ENCODE peak calls at places on chromosomes 13 and 19, in ten cellular contexts. C is activated naive CD8-positive, alpha-beta T cell treated with anti-CD3 and anti-CD28 coated beads for 36 hours; H is stimulated activated CD4-positive, alpha-beta T cell treated with anti-CD3 and anti-CD28 coated beads, Interleukin-1b, Interleukin-23, amount 100 ng/mL, for 24 hours; K is stimulated activated effector memory CD8-positive, alpha-beta T cell treated with anti-CD3 and anti-CD28 coated beads, Interleukin-12 subunit alpha, Interleukin-12 subunit beta, amount 100 ng/mL, for 72 hours; J is kidney glomerular epithelial cell; X is activated T-cell treated with anti-CD3 and anti-CD28 coated beads for 48 hours; P is right lobe of liver; E is osteocyte; Q is T-helper 2 cell treated with Interferon-gamma antibody and Interleukin-4, amounts not matched to agents 5 μg/mL and 100 μg/mL, for 36 hours; O is AG04450. G is an unnamed sample.

GRCh38 chr19:2582984-2583956 is 107.3 kb downstream of the GADD45B start:
- DNase-seq in C (no peak), H (no peak), K (no peak), J (no peak), X (no peak), P (no peak), E (no peak), Q (no peak), O (no peak), G (no peak)

GRCh38 chr19:17879466-17879865 is 7.7 kb downstream of the SLC5A5 start:
- DNase-seq in C (no peak), H (no peak), K (no peak), J (no peak), X (no peak), P (no peak), E (no peak), Q (no peak), O (no peak), G (no peak)

GRCh38 chr19:16739546-16739945 is 19.9 kb downstream of the NWD1 start:
- DNase-seq in C (no peak), H (no peak), K (no peak), J (no peak), X (no peak), P (no peak), E (no peak), Q (no peak), O (no peak), G (no peak)

GRCh38 chr19:11203194-11204075 is 6.1 kb upstream of the KANK2 start:
- DNase-seq in C (peak), H (peak), K (no peak), J (peak), X (peak), P (peak), E (peak), Q (no peak), O (peak), G (no peak)

GRCh38 chr13:41716236-41716635 is 244.7 kb downstream of the VWA8 start:
- DNase-seq in C (no peak), H (no peak), K (no peak), J (no peak), X (no peak), P (no peak), E (no peak), Q (no peak), O (no peak), G (no peak)

GRCh38 chr13:93146584-93147292 is 79.9 kb upstream of the GPC6 start:
- DNase-seq in C (no peak), H (no peak), K (no peak), J (peak), X (no peak), P (no peak), E (no peak), Q (no peak), O (peak), G (peak)

GRCh38 chr13:79919109-79919508 is 421.8 kb downstream of the SPRY2 start:
- DNase-seq in C (no peak), H (no peak), K (no peak), J (no peak), X (no peak), P (no peak), E (no peak), Q (no peak), O (no peak), G (no peak)

GRCh38 chr13:23752111-23753001 is 136.8 kb downstream of the MIPEP start:
- DNase-seq in C (no peak), H (no peak), K (no peak), J (no peak), X (no peak), P (no peak), E (no peak), Q (no peak), O (peak), G (no peak)

GRCh38 chr13:98349731-98350305 is 172.7 kb upstream of the RNF113B start:
- DNase-seq in C (no peak), H (no peak), K (no peak), J (no peak), X (no peak), P (peak), E (peak), Q (no peak), O (no peak), G (no peak)

GRCh38 chr13:40221460-40222201 is 444.8 kb downstream of the FOXO1 start:
- DNase-seq in C (peak), H (peak), K (no peak), J (peak), X (no peak), P (no peak), E (no peak), Q (peak), O (no peak), G (peak)

GRCh38 chr13:104979281-104979680 is 1556.2 kb downstream of the EFNB2 start:
- DNase-seq in C (no peak), H (no peak), K (no peak), J (no peak), X (no peak), P (no peak), E (no peak), Q (no peak), O (no peak), G (no peak)

GRCh38 chr19:35790981-35791813 is 15.8 kb downstream of the ARHGAP33 start:
- DNase-seq in C (no peak), H (no peak), K (no peak), J (no peak), X (no peak), P (no peak), E (no peak), Q (no peak), O (no peak), G (no peak)

GRCh38 chr13:94342436-94343242 is 136.8 kb downstream of the DCT start:
- DNase-seq in C (no peak), H (no peak), K (no peak), J (no peak), X (no peak), P (no peak), E (no peak), Q (no peak), O (no peak), G (no peak)

GRCh38 chr19:58305065-58305931 is at the start of gene ERVK3-1:
- DNase-seq in C (peak), H (peak), K (peak), J (peak), X (peak), P (peak), E (peak), Q (peak), O (peak), G (peak)

GRCh38 chr13:112680741-112681360 is 9.0 kb upstream of the ATP11A start:
- DNase-seq in C (no peak), H (no peak), K (no peak), J (no peak), X (no peak), P (no peak), E (no peak), Q (no peak), O (no peak), G (no peak)

GRCh38 chr19:3544054-3544376 is 5.0 kb downstream of the TEKTIP1 start:
- DNase-seq in C (no peak), H (no peak), K (no peak), J (no peak), X (no peak), P (no peak), E (no peak), Q (no peak), O (no peak), G (no peak)

GRCh38 chr19:57099199-57099661 is 20.6 kb upstream of the USP29 start:
- DNase-seq in C (peak), H (peak), K (peak), J (peak), X (peak), P (peak), E (no peak), Q (peak), O (no peak), G (no peak)